ENCODE peak calls at places on chromosomes 6 and 20, in four cellular contexts. T is GM23248, W is GM23338, H is MM.1S. X is an unnamed sample.

GRCh38 chr6:30213654-30213998 is 420 bp upstream of the TRIM26 start:
- DNase-seq in T (no peak), W (no peak), H (no peak), X (no peak)

GRCh38 chr6:141309295-141309694 is 823.4 kb upstream of the GJE1 start:
- DNase-seq in T (no peak), W (peak; percentile 43), H (no peak), X (no peak)

GRCh38 chr6:168607272-168608112 is 166.5 kb downstream of the SMOC2 start:
- DNase-seq in T (no peak), W (no peak), H (no peak), X (no peak)

GRCh38 chr6:128500017-128500416 is 20.4 kb downstream of the PTPRK start:
- DNase-seq in T (peak; percentile 31), W (no peak), H (no peak), X (no peak)

GRCh38 chr20:11473971-11474370 is 443.7 kb upstream of the BTBD3 start:
- DNase-seq in T (no peak), W (no peak), H (no peak), X (peak; percentile 43)

GRCh38 chr6:42046491-42047219 is 3.7 kb upstream of the TAF8 start:
- DNase-seq in T (peak; percentile 13), W (no peak), H (no peak), X (peak; percentile 35)

GRCh38 chr6:116714296-116714695 is 33.3 kb downstream of the KPNA5 start:
- DNase-seq in T (no peak), W (no peak), H (no peak), X (no peak)

GRCh38 chr20:31860431-31861345 is 9.6 kb downstream of the DUSP15 start:
- DNase-seq in T (peak; percentile 64), W (peak; percentile 85), H (no peak), X (peak; percentile 40)

GRCh38 chr6:30882764-30883475 is 1.4 kb upstream of the DDR1 start:
- DNase-seq in T (no peak), W (peak; percentile 89), H (no peak), X (peak; percentile 88)

GRCh38 chr6:41332241-41332640 is 3.2 kb upstream of the NCR2 start:
- DNase-seq in T (no peak), W (no peak), H (no peak), X (no peak)

GRCh38 chr6:20875369-20875963 is 341.2 kb downstream of the CDKAL1 start:
- DNase-seq in T (peak; percentile 38), W (no peak), H (no peak), X (peak; percentile 33)

GRCh38 chr6:124011180-124011579 is 207.5 kb downstream of the NKAIN2 start:
- DNase-seq in T (no peak), W (no peak), H (no peak), X (no peak)

GRCh38 chr20:63449796-63450730 is 22.4 kb downstream of the KCNQ2 start:
- DNase-seq in T (no peak), W (no peak), H (no peak), X (no peak)

GRCh38 chr6:1730882-1731281 is 121.2 kb downstream of the FOXC1 start:
- DNase-seq in T (no peak), W (no peak), H (no peak), X (no peak)

GRCh38 chr6:118372413-118372812 is 175.7 kb upstream of the PLN start:
- DNase-seq in T (peak; percentile 40), W (no peak), H (no peak), X (peak; percentile 9)

GRCh38 chr6:113375950-113376846 is 480.9 kb upstream of the MARCKS start:
- DNase-seq in T (peak; percentile 88), W (no peak), H (no peak), X (peak; percentile 51)

GRCh38 chr6:1230689-1231605 is 81.0 kb upstream of the FOXQ1 start:
- DNase-seq in T (no peak), W (no peak), H (no peak), X (no peak)

GRCh38 chr20:4661191-4661590 is 60.5 kb upstream of the PRND start:
- DNase-seq in T (no peak), W (peak; percentile 23), H (peak; percentile 36), X (no peak)

GRCh38 chr6:168370310-168370991 is 50.9 kb upstream of the DACT2 start:
- DNase-seq in T (peak; percentile 55), W (peak; percentile 88), H (peak; percentile 14), X (no peak)

GRCh38 chr6:118787746-118788419 is 106.1 kb upstream of the ASF1A start:
- DNase-seq in T (peak; percentile 45), W (no peak), H (no peak), X (no peak)

GRCh38 chr6:3090013-3090412 is 21.7 kb downstream of the RIPK1 start:
- DNase-seq in T (peak; percentile 19), W (no peak), H (no peak), X (no peak)

GRCh38 chr6:3086282-3086946 is 18.1 kb downstream of the RIPK1 start:
- DNase-seq in T (no peak), W (no peak), H (no peak), X (no peak)

GRCh38 chr6:3088446-3088845 is 20.2 kb downstream of the RIPK1 start:
- DNase-seq in T (peak; percentile 72), W (no peak), H (no peak), X (peak; percentile 76)

GRCh38 chr6:3085074-3085473 is 16.8 kb downstream of the RIPK1 start:
- DNase-seq in T (no peak), W (no peak), H (no peak), X (no peak)

GRCh38 chr6:3088853-3089445 is 20.7 kb downstream of the RIPK1 start:
- DNase-seq in T (peak; percentile 44), W (no peak), H (no peak), X (no peak)
- H3K4me2 ChIP-seq in T (peak overlapping the region; percentile 51), W (no peak overlapping the region), H (no peak overlapping the region), X (peak overlapping the region; percentile 44)

GRCh38 chr20:47258745-47259695 is 97.5 kb downstream of the ZMYND8 start:
- DNase-seq in T (peak; percentile 48), W (no peak), H (no peak), X (peak; percentile 77)

GRCh38 chr20:47253860-47254259 is 102.6 kb downstream of the ZMYND8 start:
- DNase-seq in T (no peak), W (no peak), H (no peak), X (no peak)

GRCh38 chr20:47256665-47257236 is 99.7 kb downstream of the ZMYND8 start:
- DNase-seq in T (peak; percentile 60), W (no peak), H (no peak), X (no peak)

GRCh38 chr20:47257256-47257655 is 99.2 kb downstream of the ZMYND8 start:
- DNase-seq in T (no peak), W (no peak), H (no peak), X (no peak)

DNA sequence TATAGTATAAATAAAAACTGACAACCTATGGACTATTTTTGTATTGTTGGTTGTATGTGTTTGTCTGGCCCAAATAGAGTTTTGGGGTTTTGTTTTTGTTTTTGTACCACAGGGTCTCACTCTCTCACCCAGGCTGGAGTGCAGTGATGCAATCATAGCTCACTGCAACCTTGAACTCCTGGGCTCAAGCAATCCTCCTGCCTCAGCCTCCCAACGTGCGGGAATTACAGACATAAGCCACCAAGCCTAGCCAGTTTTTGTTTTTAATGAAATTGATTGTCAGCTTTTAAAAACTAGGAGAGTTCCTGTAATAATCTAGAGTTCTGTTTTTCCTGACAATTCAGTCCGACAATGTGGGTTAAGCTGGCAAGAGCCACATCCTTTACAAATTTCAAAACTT is 98.7 kb downstream of the ZMYND8 start:
- DNase-seq in T (no peak), W (no peak), H (no peak), X (no peak)
- H3K4me2 ChIP-seq in T (no peak overlapping the region), W (no peak overlapping the region), H (no peak overlapping the region), X (no peak overlapping the region)

GRCh38 chr20:17768267-17768666 is 68.5 kb downstream of the BANF2 start:
- DNase-seq in T (no peak), W (no peak), H (no peak), X (no peak)

GRCh38 chr20:17771206-17772004 is 71.6 kb downstream of the BANF2 start:
- DNase-seq in T (no peak), W (no peak), H (no peak), X (no peak)

GRCh38 chr20:17767624-17768023 is 67.9 kb downstream of the BANF2 start:
- DNase-seq in T (no peak), W (no peak), H (no peak), X (no peak)

GRCh38 chr20:17775600-17775999 is 75.8 kb downstream of the BANF2 start:
- DNase-seq in T (no peak), W (no peak), H (no peak), X (no peak)

DNA sequence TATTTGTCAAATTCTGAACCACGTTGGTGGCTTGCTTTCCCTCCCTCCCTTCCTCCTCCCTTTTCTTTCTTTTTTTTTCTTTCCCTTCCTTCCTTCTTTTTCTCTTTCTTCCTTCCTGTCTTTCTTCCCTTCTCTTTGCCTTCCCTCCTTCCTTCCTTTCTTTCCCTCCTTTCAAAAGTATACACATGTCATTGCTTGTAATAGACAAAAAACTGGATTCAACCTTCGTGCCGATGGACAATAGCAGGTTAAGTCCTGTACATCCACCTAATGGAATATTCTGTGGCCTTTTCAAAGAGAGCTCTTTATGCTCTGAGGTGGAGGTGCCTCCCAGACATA is 72.2 kb downstream of the BANF2 start:
- DNase-seq in T (no peak), W (no peak), H (no peak), X (no peak)
- H3K4me2 ChIP-seq in T (no peak overlapping the region), W (no peak overlapping the region), H (no peak overlapping the region), X (no peak overlapping the region)

GRCh38 chr20:58837717-58838116 is 13.0 kb downstream of the GNAS-AS1 start:
- DNase-seq in T (no peak), W (no peak), H (no peak), X (no peak)

GRCh38 chr20:58839991-58840747 is 10.5 kb downstream of the GNAS-AS1 start:
- DNase-seq in T (no peak), W (peak; percentile 57), H (no peak), X (no peak)

GRCh38 chr20:58840816-58841538 is 9.7 kb downstream of the GNAS-AS1 start:
- DNase-seq in T (no peak), W (peak; percentile 38), H (no peak), X (peak; percentile 19)

GRCh38 chr20:58838174-58838573 is 12.5 kb downstream of the GNAS-AS1 start:
- DNase-seq in T (no peak), W (no peak), H (no peak), X (no peak)

GRCh38 chr20:58839474-58839874 is 11.2 kb downstream of the GNAS-AS1 start:
- DNase-seq in T (peak; percentile 52), W (peak; percentile 74), H (no peak), X (peak; percentile 16)
- H3K4me2 ChIP-seq in T (no peak overlapping the region), W (peak overlapping the region; percentile 86), H (no peak overlapping the region), X (peak overlapping the region; percentile 68)

GRCh38 chr6:161434921-161435411 is 161.1 kb upstream of the AGPAT4 start:
- DNase-seq in T (peak; percentile 95), W (no peak), H (no peak), X (peak; percentile 86)
- H3K4me2 ChIP-seq in T (peak overlapping the region; percentile 70), W (no peak overlapping the region), H (no peak overlapping the region), X (peak overlapping the region; percentile 67)

X was measured in mammary epithelial cell.